ENCODE peak calls at places on chromosome 17, in ten cellular contexts. V, Y, E, K, D, T, F, J, S and M are unnamed samples.
A peak's percentile ranks its signal among the peaks of the same experiment; 100 is the strongest.

GRCh38 chr17:869567-870530 is 87.7 kb downstream of the MRM3 start:
- DNase-seq in J (peak; percentile 57), V (peak; percentile 47), F (peak; percentile 42), D (peak; percentile 76), E (no peak), T (peak; percentile 89), K (no peak), S (peak; percentile 23), Y (peak; percentile 51), M (no peak)

GRCh38 chr17:74775409-74776043 is 619 bp downstream of the NAT9 start:
- DNase-seq in J (no peak), Y (no peak), S (no peak), E (no peak), K (no peak), V (no peak), T (no peak), F (no peak), D (no peak), M (no peak)

GRCh38 chr17:70776446-70776845 is 607.1 kb downstream of the KCNJ2 start:
- DNase-seq in V (no peak), S (no peak), J (no peak), T (no peak), D (no peak), F (no peak), E (no peak), Y (no peak), K (no peak), M (no peak)

GRCh38 chr17:63665527-63666214 is 34.3 kb downstream of the LIMD2 start:
- DNase-seq in T (no peak), Y (peak; percentile 12), S (no peak), J (no peak), D (no peak), K (no peak), V (no peak), E (no peak), F (peak; percentile 25), M (peak; percentile 59)

GRCh38 chr17:44217738-44218343 is 1.6 kb downstream of the UBTF start:
- DNase-seq in F (no peak), K (no peak), E (no peak), S (peak; percentile 36), T (no peak), Y (no peak), V (no peak), J (no peak), D (no peak), M (no peak)

GRCh38 chr17:35804658-35805192 is 4.6 kb upstream of the TAF15 start:
- DNase-seq in V (no peak), K (peak; percentile 79), T (peak; percentile 73), D (peak; percentile 92), F (peak; percentile 97), J (peak; percentile 67), S (peak; percentile 65), Y (peak; percentile 64), E (peak; percentile 84), M (peak; percentile 87)

GRCh38 chr17:76872874-76873221 is 4.6 kb downstream of the MGAT5B start:
- DNase-seq in E (no peak), D (no peak), V (no peak), F (no peak), J (no peak), Y (no peak), T (no peak), K (no peak), S (no peak), M (no peak)

GRCh38 chr17:66466933-66467367 is 164.5 kb downstream of the PRKCA start:
- DNase-seq in J (peak; percentile 98), E (peak; percentile 96), T (peak; percentile 74), D (peak; percentile 100), V (no peak), F (peak; percentile 99), K (peak; percentile 98), Y (peak; percentile 40), S (peak; percentile 40), M (peak; percentile 73)

GRCh38 chr17:76333673-76334505 is 19.8 kb downstream of the PRPSAP1 start:
- DNase-seq in Y (no peak), E (no peak), T (peak; percentile 18), S (no peak), F (no peak), J (no peak), D (no peak), K (no peak), V (no peak), M (no peak)

GRCh38 chr17:82882715-82883446 is 43.1 kb upstream of the ZNF750 start:
- DNase-seq in F (no peak), S (no peak), V (no peak), K (no peak), Y (no peak), E (no peak), T (no peak), D (no peak), J (no peak), M (no peak)

GRCh38 chr17:76569607-76570279 is 15.9 kb downstream of the ST6GALNAC2 start:
- DNase-seq in E (no peak), T (peak; percentile 86), J (no peak), K (no peak), D (no peak), Y (peak; percentile 88), V (peak; percentile 42), F (peak; percentile 52), S (no peak), M (no peak)

GRCh38 chr17:48338720-48339119 is 91.3 kb downstream of the SKAP1 start:
- DNase-seq in F (no peak), D (no peak), E (no peak), J (no peak), S (no peak), T (no peak), K (no peak), V (no peak), Y (no peak), M (no peak)

GRCh38 chr17:56821847-56822534 is 11.7 kb downstream of the C17orf67 start:
- DNase-seq in T (no peak), J (no peak), K (no peak), S (no peak), Y (no peak), E (no peak), V (no peak), F (no peak), D (no peak), M (no peak)

GRCh38 chr17:82709024-82709675 is 7.4 kb upstream of the FN3KRP start:
- DNase-seq in K (no peak), D (no peak), T (no peak), V (no peak), S (peak; percentile 34), F (no peak), Y (no peak), J (no peak), E (no peak), M (no peak)

GRCh38 chr17:73802314-73802713 is 158.1 kb upstream of the SDK2 start:
- DNase-seq in K (peak; percentile 19), D (no peak), F (no peak), E (no peak), Y (no peak), S (no peak), J (no peak), V (no peak), T (no peak), M (no peak)

GRCh38 chr17:78990349-78991016 is 10.8 kb upstream of the LGALS3BP start:
- DNase-seq in F (no peak), T (peak; percentile 63), D (no peak), E (no peak), Y (no peak), V (peak; percentile 30), K (no peak), S (no peak), J (no peak), M (no peak)

GRCh38 chr17:64732336-64733006 is 70.4 kb upstream of the SMURF2 start:
- DNase-seq in Y (peak; percentile 56), D (peak; percentile 81), T (no peak), J (no peak), V (peak; percentile 42), S (peak; percentile 2), K (no peak), F (peak; percentile 78), E (no peak), M (no peak)
- TF ChIP-seq CTCF in Y (no peak), D (no peak), T (no peak), J (no peak), V (no peak), S (no peak), K (no peak), F (no peak), E (no peak), M (no peak)

DNA sequence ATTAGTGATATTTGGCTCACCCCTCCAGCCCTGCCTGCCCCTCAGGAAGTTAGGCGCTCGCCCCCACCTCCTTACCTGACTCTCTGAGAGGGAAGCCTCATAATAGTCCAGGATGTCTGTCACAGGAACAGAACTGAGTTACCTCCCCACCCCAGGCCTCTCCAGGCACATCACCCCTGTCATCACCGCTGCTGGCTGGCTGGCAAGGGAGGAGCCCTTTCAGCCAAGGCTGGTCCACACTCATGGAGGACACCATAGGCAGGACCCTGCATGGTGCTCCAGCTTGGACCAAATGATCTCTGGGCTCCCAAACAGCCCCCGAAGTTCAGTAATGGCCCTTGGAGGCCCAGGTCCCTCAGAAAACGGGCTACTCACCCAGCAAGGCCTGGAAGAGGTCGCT is 1.5 kb downstream of the DLG4 start:
- DNase-seq in K (no peak), D (no peak), F (no peak), E (no peak), T (no peak), V (no peak), S (no peak), J (no peak), Y (no peak), M (no peak)
- H3K4me3 ChIP-seq in K (no peak overlapping the region), D (no peak overlapping the region), F (peak overlapping the region; percentile 61), E (peak overlapping the region; percentile 72), T (peak overlapping the region; percentile 67), V (peak overlapping the region; percentile 29), S (no peak overlapping the region), J (no peak overlapping the region), Y (no peak overlapping the region), M (no peak overlapping the region)

GRCh38 chr17:27647755-27648154 is 16.8 kb downstream of the LGALS9 start:
- DNase-seq in D (no peak), S (peak; percentile 51), J (no peak), F (no peak), V (no peak), Y (no peak), K (no peak), T (no peak), E (no peak), M (no peak)
- TF ChIP-seq CTCF in D (no peak), S (no peak), J (no peak), F (no peak), V (no peak), Y (no peak), K (no peak), T (no peak), E (no peak), M (no peak)

DNA sequence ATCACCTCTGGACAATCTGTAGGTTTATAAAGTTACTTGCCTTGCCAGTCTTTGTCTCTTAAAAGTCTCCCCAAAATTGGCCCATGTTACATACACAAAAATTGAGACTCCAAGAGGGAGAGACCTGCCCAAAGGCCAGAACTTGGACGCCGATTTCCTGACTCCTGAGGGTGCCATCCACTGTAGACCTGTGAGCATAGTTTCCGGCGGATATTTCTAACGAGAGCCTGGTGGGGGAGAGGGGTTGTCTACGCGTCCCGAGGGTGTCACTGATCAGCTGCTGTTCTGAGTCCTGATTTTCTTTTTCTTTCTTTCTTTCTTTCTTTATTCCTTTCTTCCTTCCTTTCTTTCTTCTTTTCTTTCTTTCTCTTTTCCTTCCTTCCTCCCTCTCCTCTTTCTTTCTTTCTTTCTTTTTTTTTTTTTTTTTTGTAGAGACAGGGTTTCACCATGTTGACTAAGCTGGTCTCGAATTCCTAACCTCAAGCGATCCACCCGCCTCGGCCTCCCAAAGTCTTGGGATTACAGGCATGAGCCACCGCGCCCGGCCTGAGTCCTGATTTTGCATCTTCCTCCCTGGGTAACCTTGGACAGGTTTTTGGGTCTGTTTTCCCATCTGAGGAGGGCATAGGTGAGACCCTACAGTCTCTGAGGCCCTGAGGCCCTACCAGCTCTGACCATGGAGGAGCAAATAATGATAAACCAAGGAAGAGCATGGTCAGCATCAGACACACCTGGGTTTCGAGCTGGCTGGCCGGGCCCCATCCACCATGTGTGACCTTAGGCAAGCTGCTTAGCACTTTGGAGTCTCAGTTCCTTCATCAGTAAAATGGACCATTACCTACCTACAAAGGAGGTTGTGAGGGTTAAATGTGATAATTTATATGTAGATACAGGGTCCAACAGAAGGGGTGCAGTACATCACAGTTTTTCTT is 959 bp upstream of the NCBP3 start:
- DNase-seq in E (no peak), V (no peak), K (no peak), J (no peak), S (no peak), F (no peak), T (no peak), D (no peak), Y (no peak), M (no peak)
- H3K4me3 ChIP-seq in E (no peak overlapping the region), V (no peak overlapping the region), K (peak overlapping the region; percentile 40), J (no peak overlapping the region), S (no peak overlapping the region), F (no peak overlapping the region), T (peak overlapping the region; percentile 92), D (no peak overlapping the region), Y (no peak overlapping the region), M (no peak overlapping the region)